ENCODE peak calls at places on chromosomes 1 and 21, in six cellular contexts. One of them, this sample, is unnamed.

GRCh38 chr1:2355408-2356261 is 35.7 kb downstream of the MORN1 start:
- DNase-seq in SK-N-SH: no peak
- DNase-seq in GM12878: no peak
- DNase-seq in A549: no peak
- DNase-seq in WTC11: no peak
- DNase-seq in H1: no peak
- DNase-seq in this sample: no peak

GRCh38 chr1:56375184-56375837 is 204.1 kb downstream of the PLPP3 start:
- DNase-seq in GM12878: no peak
- DNase-seq in WTC11: no peak
- DNase-seq in SK-N-SH: no peak
- DNase-seq in H1: no peak
- DNase-seq in A549: peak; percentile 9
- DNase-seq in this sample: peak; percentile 66

GRCh38 chr1:54500030-54500389 is 48.0 kb upstream of the ACOT11 start:
- DNase-seq in SK-N-SH: no peak
- DNase-seq in GM12878: no peak
- DNase-seq in WTC11: no peak
- DNase-seq in H1: no peak
- DNase-seq in A549: no peak
- DNase-seq in this sample: no peak

GRCh38 chr1:230737622-230738262 is 9.4 kb upstream of the CAPN9 start:
- DNase-seq in SK-N-SH: no peak
- DNase-seq in H1: no peak
- DNase-seq in A549: no peak
- DNase-seq in GM12878: no peak
- DNase-seq in WTC11: no peak
- DNase-seq in this sample: no peak

GRCh38 chr1:26279598-26280332 is at the start of gene SH3BGRL3:
- DNase-seq in A549: peak; percentile 75
- DNase-seq in GM12878: no peak
- DNase-seq in WTC11: peak; percentile 76
- DNase-seq in H1: peak; percentile 85
- DNase-seq in SK-N-SH: peak; percentile 96
- DNase-seq in this sample: peak; percentile 75

GRCh38 chr1:178912597-178912996 is 41.7 kb upstream of the ANGPTL1 start:
- DNase-seq in GM12878: no peak
- DNase-seq in WTC11: no peak
- DNase-seq in A549: no peak
- DNase-seq in H1: no peak
- DNase-seq in SK-N-SH: no peak
- DNase-seq in this sample: peak; percentile 32

GRCh38 chr1:62237361-62237760 is 42.7 kb downstream of the L1TD1 start:
- DNase-seq in GM12878: no peak
- DNase-seq in SK-N-SH: no peak
- DNase-seq in H1: no peak
- DNase-seq in WTC11: no peak
- DNase-seq in A549: no peak
- DNase-seq in this sample: no peak

GRCh38 chr1:161730050-161730564 is 8.8 kb downstream of the FCRLB start:
- DNase-seq in H1: no peak
- DNase-seq in WTC11: no peak
- DNase-seq in SK-N-SH: no peak
- DNase-seq in A549: no peak
- DNase-seq in GM12878: no peak
- DNase-seq in this sample: peak; percentile 72

GRCh38 chr1:168708698-168709406 is 20.2 kb downstream of the DPT start:
- DNase-seq in GM12878: no peak
- DNase-seq in SK-N-SH: peak; percentile 36
- DNase-seq in H1: no peak
- DNase-seq in A549: no peak
- DNase-seq in WTC11: no peak
- DNase-seq in this sample: no peak

GRCh38 chr1:180947901-180948311 is 35.2 kb downstream of the KIAA1614 start:
- DNase-seq in SK-N-SH: peak; percentile 24
- DNase-seq in WTC11: no peak
- DNase-seq in GM12878: no peak
- DNase-seq in H1: no peak
- DNase-seq in A549: no peak
- DNase-seq in this sample: no peak

GRCh38 chr1:23451452-23451851 is 26.9 kb upstream of the TCEA3 start:
- DNase-seq in SK-N-SH: no peak
- DNase-seq in H1: no peak
- DNase-seq in GM12878: no peak
- DNase-seq in A549: no peak
- DNase-seq in WTC11: no peak
- DNase-seq in this sample: no peak

GRCh38 chr21:37766104-37766503 is 150.2 kb downstream of the KCNJ6 start:
- DNase-seq in H1: no peak
- DNase-seq in WTC11: no peak
- DNase-seq in A549: no peak
- DNase-seq in SK-N-SH: no peak
- DNase-seq in GM12878: no peak
- DNase-seq in this sample: no peak

GRCh38 chr1:78586572-78586971 is 33.7 kb upstream of the IFI44L start:
- DNase-seq in A549: no peak
- DNase-seq in GM12878: no peak
- DNase-seq in SK-N-SH: no peak
- DNase-seq in H1: no peak
- DNase-seq in WTC11: no peak
- DNase-seq in this sample: peak; percentile 54

GRCh38 chr1:230228234-230228897 is 161.3 kb downstream of the GALNT2 start:
- DNase-seq in H1: no peak
- DNase-seq in SK-N-SH: no peak
- DNase-seq in A549: no peak
- DNase-seq in WTC11: no peak
- DNase-seq in GM12878: no peak
- DNase-seq in this sample: no peak

GRCh38 chr1:248618878-248619277 is 16.0 kb downstream of the OR2T11 start:
- DNase-seq in H1: no peak
- DNase-seq in SK-N-SH: peak; percentile 27
- DNase-seq in GM12878: no peak
- DNase-seq in A549: peak; percentile 58
- DNase-seq in WTC11: no peak
- DNase-seq in this sample: peak; percentile 0

GRCh38 chr1:8325771-8326170 is 7.9 kb downstream of the SLC45A1 start:
- DNase-seq in H1: no peak
- DNase-seq in GM12878: no peak
- DNase-seq in WTC11: no peak
- DNase-seq in SK-N-SH: no peak
- DNase-seq in A549: no peak
- DNase-seq in this sample: no peak

GRCh38 chr1:174265273-174265672 is 106.0 kb downstream of the RABGAP1L start:
- DNase-seq in A549: no peak
- DNase-seq in H1: no peak
- DNase-seq in WTC11: no peak
- DNase-seq in GM12878: no peak
- DNase-seq in SK-N-SH: no peak
- DNase-seq in this sample: no peak

GRCh38 chr1:79037085-79037484 is 30.6 kb upstream of the ADGRL4 start:
- DNase-seq in GM12878: no peak
- DNase-seq in A549: no peak
- DNase-seq in H1: no peak
- DNase-seq in SK-N-SH: no peak
- DNase-seq in WTC11: no peak
- DNase-seq in this sample: no peak

GRCh38 chr1:182806015-182806678 is 16.6 kb downstream of the NPL start:
- DNase-seq in GM12878: no peak
- DNase-seq in SK-N-SH: peak; percentile 16
- DNase-seq in H1: peak; percentile 71
- DNase-seq in A549: no peak
- DNase-seq in WTC11: peak; percentile 82
- DNase-seq in this sample: no peak

GRCh38 chr1:16109571-16109970 is 36.1 kb upstream of the FAM131C start:
- DNase-seq in WTC11: no peak
- DNase-seq in A549: no peak
- DNase-seq in GM12878: no peak
- DNase-seq in H1: no peak
- DNase-seq in SK-N-SH: no peak
- DNase-seq in this sample: peak; percentile 32

GRCh38 chr1:151370211-151370911 is 2.1 kb downstream of the SELENBP1 start:
- DNase-seq in SK-N-SH: no peak
- DNase-seq in GM12878: no peak
- DNase-seq in WTC11: no peak
- DNase-seq in H1: no peak
- DNase-seq in A549: no peak
- DNase-seq in this sample: no peak

DNA sequence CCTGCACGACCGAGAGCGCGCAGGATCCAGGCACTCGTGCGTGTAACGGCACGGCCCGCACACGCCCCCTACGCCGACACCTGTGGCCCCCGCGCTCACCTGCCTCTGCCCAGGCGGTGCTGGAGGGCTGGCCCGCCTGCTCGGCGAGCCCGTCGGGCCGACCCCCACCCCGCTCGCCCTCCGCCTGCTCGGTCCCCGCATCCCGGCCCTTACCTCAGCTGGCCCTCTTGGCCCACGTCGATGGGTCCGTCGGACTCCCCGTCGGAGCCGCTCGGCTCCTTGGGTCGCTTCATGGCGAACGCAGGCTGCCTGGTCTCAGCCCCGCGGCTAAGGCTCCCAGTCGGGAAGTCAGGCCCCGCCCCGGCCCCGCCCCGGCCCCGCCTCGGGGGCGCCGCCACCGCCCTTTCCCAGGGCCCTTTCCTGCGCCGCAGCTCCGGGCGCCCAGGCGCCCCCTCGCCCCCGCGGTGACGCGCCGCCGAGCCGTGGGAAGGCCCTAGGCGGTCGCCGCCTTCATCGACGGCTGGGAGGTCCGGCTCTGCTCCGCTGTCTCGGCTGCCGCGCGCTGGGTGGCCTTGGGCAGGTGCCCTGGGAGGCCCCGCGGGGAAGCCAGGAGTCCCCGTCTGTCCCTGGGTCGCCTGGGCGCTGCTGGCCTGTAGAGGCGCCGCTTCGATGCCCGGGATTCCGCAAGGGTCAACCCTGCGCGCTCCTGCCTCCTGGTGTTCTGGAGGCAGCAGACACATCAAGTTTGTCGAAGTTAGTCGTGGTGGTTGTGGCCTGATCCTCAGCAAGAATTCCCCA is at the start of gene HEYL:
- DNase-seq in A549: peak; percentile 86
- DNase-seq in SK-N-SH: no peak
- DNase-seq in GM12878: no peak
- DNase-seq in H1: peak; percentile 94
- DNase-seq in WTC11: peak; percentile 86
- DNase-seq in this sample: peak; percentile 19
- TF ChIP-seq USF2 in A549: no peak
- TF ChIP-seq USF2 in SK-N-SH: no peak
- TF ChIP-seq USF2 in GM12878: no peak
- TF ChIP-seq USF2 in H1: no peak
- TF ChIP-seq USF2 in WTC11: no peak
- TF ChIP-seq USF2 in this sample: no peak

DNA sequence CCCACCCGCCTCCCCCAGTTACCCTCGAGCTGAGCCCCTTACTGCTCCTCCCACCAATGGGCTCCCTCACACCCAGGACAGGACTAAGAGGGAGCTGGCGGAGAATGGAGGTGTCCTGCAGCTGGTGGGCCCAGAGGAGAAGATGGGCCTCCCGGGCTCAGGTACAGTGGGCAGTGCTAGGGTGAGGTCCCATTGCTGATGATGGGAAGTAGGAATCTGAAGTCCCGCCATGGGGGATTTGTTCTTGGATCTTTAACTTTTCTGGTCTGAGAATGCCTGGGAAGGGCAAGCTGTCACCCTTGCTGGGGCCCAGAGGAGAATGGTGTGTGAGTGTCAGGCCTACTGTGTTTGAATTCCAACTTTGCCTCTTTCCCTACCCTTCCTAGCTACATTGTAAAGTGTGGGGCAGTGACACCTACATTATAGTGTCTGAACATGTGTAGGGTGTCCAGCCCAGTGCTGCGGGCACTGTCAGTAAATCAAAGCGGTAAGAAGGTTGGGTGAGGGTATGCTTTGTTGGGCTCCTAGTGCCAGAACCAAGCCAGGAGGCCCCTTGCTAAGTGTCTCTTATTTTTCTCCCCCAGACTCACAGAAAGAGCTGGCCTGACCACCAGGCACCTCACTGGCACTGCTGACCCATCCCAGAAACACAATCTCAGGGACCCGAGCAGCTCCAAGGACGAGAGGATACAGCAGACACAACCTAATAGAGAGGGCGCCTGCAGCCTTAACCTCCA is 44.7 kb downstream of the YARS1 start:
- DNase-seq in GM12878: no peak
- DNase-seq in WTC11: no peak
- DNase-seq in A549: no peak
- DNase-seq in SK-N-SH: no peak
- DNase-seq in H1: no peak
- DNase-seq in this sample: no peak
- TF ChIP-seq USF2 in GM12878: no peak
- TF ChIP-seq USF2 in WTC11: no peak
- TF ChIP-seq USF2 in A549: no peak
- TF ChIP-seq USF2 in SK-N-SH: no peak
- TF ChIP-seq USF2 in H1: no peak
- TF ChIP-seq USF2 in this sample: no peak

GRCh38 chr1:212152308-212152693 is 116.8 kb downstream of the DTL start:
- DNase-seq in WTC11: no peak
- DNase-seq in H1: no peak
- DNase-seq in SK-N-SH: no peak
- DNase-seq in A549: no peak
- DNase-seq in GM12878: no peak
- DNase-seq in this sample: no peak
- TF ChIP-seq USF2 in WTC11: no peak
- TF ChIP-seq USF2 in H1: no peak
- TF ChIP-seq USF2 in SK-N-SH: no peak
- TF ChIP-seq USF2 in A549: no peak
- TF ChIP-seq USF2 in GM12878: no peak
- TF ChIP-seq USF2 in this sample: no peak

GRCh38 chr1:177849130-177849529 is 120.7 kb downstream of the SEC16B start:
- DNase-seq in SK-N-SH: no peak
- DNase-seq in WTC11: no peak
- DNase-seq in H1: no peak
- DNase-seq in GM12878: no peak
- DNase-seq in A549: no peak
- DNase-seq in this sample: peak; percentile 55

GRCh38 chr1:177848577-177848976 is 121.3 kb downstream of the SEC16B start:
- DNase-seq in GM12878: no peak
- DNase-seq in H1: no peak
- DNase-seq in A549: no peak
- DNase-seq in SK-N-SH: no peak
- DNase-seq in WTC11: no peak
- DNase-seq in this sample: peak; percentile 62

GRCh38 chr1:177849588-177849987 is 120.3 kb downstream of the SEC16B start:
- DNase-seq in H1: no peak
- DNase-seq in WTC11: no peak
- DNase-seq in GM12878: no peak
- DNase-seq in SK-N-SH: no peak
- DNase-seq in A549: no peak
- DNase-seq in this sample: no peak

DNA sequence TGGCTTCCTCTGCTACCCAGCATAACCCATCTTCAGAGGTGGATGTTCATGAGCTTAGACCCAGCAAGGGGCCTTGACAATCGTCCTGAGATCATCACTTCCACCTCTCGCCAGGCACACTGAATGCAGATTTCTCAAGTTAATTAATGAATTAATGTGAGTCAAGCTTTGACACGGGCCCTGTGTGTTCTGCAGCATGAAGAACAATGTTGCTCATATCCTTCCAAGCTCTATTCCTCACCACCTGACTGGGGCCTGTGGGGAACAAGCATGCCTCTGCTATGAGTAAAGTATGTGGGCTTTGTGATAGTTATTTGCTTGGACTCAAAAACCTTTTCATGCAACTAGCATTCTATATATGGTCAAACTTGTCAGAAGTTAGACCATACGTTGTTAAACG is 122.0 kb downstream of the SEC16B start:
- DNase-seq in A549: no peak
- DNase-seq in H1: no peak
- DNase-seq in WTC11: no peak
- DNase-seq in GM12878: no peak
- DNase-seq in SK-N-SH: no peak
- DNase-seq in this sample: peak; percentile 91
- TF ChIP-seq USF2 in A549: no peak
- TF ChIP-seq USF2 in H1: no peak
- TF ChIP-seq USF2 in WTC11: no peak
- TF ChIP-seq USF2 in GM12878: no peak
- TF ChIP-seq USF2 in SK-N-SH: no peak
- TF ChIP-seq USF2 in this sample: peak; percentile 72

This sample was measured in IMR-90.